ENCODE peak calls at places on chromosomes 11 and 22, in seven cellular contexts. One of them, this sample, is unnamed.

GRCh38 chr11:130599073-130599654 is 150.7 kb downstream of the ADAMTS15 start:
- DNase-seq in H1: peak; percentile 42
- DNase-seq in HepG2: no peak
- DNase-seq in HCT116: no peak
- DNase-seq in A549: no peak
- DNase-seq in K562: no peak
- DNase-seq in endothelial cell of umbilical vein: no peak
- DNase-seq in this sample: no peak

GRCh38 chr11:94851864-94852581 is 83.9 kb downstream of the AMOTL1 start:
- DNase-seq in HepG2: no peak
- DNase-seq in HCT116: no peak
- DNase-seq in A549: no peak
- DNase-seq in H1: no peak
- DNase-seq in endothelial cell of umbilical vein: no peak
- DNase-seq in K562: no peak
- DNase-seq in this sample: no peak

GRCh38 chr11:128903248-128904041 is 12.3 kb downstream of the KCNJ5 start:
- DNase-seq in endothelial cell of umbilical vein: no peak
- DNase-seq in H1: peak; percentile 64
- DNase-seq in A549: no peak
- DNase-seq in HepG2: no peak
- DNase-seq in K562: no peak
- DNase-seq in HCT116: no peak
- DNase-seq in this sample: peak; percentile 76

GRCh38 chr11:92045325-92045724 is 179.3 kb upstream of the FAT3 start:
- DNase-seq in K562: no peak
- DNase-seq in A549: peak; percentile 8
- DNase-seq in H1: no peak
- DNase-seq in HepG2: no peak
- DNase-seq in endothelial cell of umbilical vein: no peak
- DNase-seq in HCT116: no peak
- DNase-seq in this sample: no peak

GRCh38 chr11:122655527-122656072 is at the start of gene UBASH3B:
- DNase-seq in HepG2: peak; percentile 47
- DNase-seq in HCT116: peak; percentile 71
- DNase-seq in endothelial cell of umbilical vein: peak; percentile 90
- DNase-seq in K562: peak; percentile 45
- DNase-seq in A549: peak; percentile 84
- DNase-seq in H1: peak; percentile 81
- DNase-seq in this sample: peak; percentile 85

GRCh38 chr11:59918987-59919589 is 19.1 kb upstream of the OOSP1 start:
- DNase-seq in K562: peak; percentile 74
- DNase-seq in HepG2: peak; percentile 18
- DNase-seq in HCT116: peak; percentile 56
- DNase-seq in H1: peak; percentile 55
- DNase-seq in endothelial cell of umbilical vein: peak; percentile 72
- DNase-seq in A549: peak; percentile 40
- DNase-seq in this sample: peak; percentile 56

GRCh38 chr11:116837231-116838091 is at the start of gene APOA1:
- DNase-seq in K562: no peak
- DNase-seq in H1: no peak
- DNase-seq in HepG2: peak; percentile 98
- DNase-seq in HCT116: no peak
- DNase-seq in endothelial cell of umbilical vein: no peak
- DNase-seq in A549: no peak
- DNase-seq in this sample: no peak

GRCh38 chr11:63564785-63565350 is 1.7 kb upstream of the PLAAT2 start:
- DNase-seq in endothelial cell of umbilical vein: no peak
- DNase-seq in A549: peak; percentile 82
- DNase-seq in HepG2: no peak
- DNase-seq in HCT116: no peak
- DNase-seq in K562: no peak
- DNase-seq in H1: no peak
- DNase-seq in this sample: no peak

GRCh38 chr11:8262552-8263108 is 1.0 kb downstream of the LMO1 start:
- DNase-seq in HCT116: no peak
- DNase-seq in K562: no peak
- DNase-seq in H1: peak; percentile 82
- DNase-seq in A549: no peak
- DNase-seq in HepG2: no peak
- DNase-seq in endothelial cell of umbilical vein: peak; percentile 31
- DNase-seq in this sample: no peak

GRCh38 chr11:36012979-36013378 is 69.1 kb downstream of the LDLRAD3 start:
- DNase-seq in HCT116: no peak
- DNase-seq in endothelial cell of umbilical vein: no peak
- DNase-seq in HepG2: no peak
- DNase-seq in K562: no peak
- DNase-seq in H1: no peak
- DNase-seq in A549: no peak
- DNase-seq in this sample: no peak

GRCh38 chr11:68399916-68400315 is 60.6 kb upstream of the PPP6R3 start:
- DNase-seq in H1: no peak
- DNase-seq in HCT116: no peak
- DNase-seq in HepG2: no peak
- DNase-seq in endothelial cell of umbilical vein: no peak
- DNase-seq in K562: no peak
- DNase-seq in A549: no peak
- DNase-seq in this sample: no peak

GRCh38 chr11:92752122-92752521 is 217.3 kb upstream of the MTNR1B start:
- DNase-seq in endothelial cell of umbilical vein: no peak
- DNase-seq in H1: no peak
- DNase-seq in HepG2: no peak
- DNase-seq in A549: no peak
- DNase-seq in K562: no peak
- DNase-seq in HCT116: no peak
- DNase-seq in this sample: no peak

GRCh38 chr11:58730507-58731089 is 1.1 kb downstream of the GLYAT start:
- DNase-seq in H1: no peak
- DNase-seq in HCT116: no peak
- DNase-seq in HepG2: no peak
- DNase-seq in A549: no peak
- DNase-seq in endothelial cell of umbilical vein: no peak
- DNase-seq in K562: no peak
- DNase-seq in this sample: no peak

GRCh38 chr22:37229012-37229804 is 14.9 kb downstream of the RAC2 start:
- DNase-seq in endothelial cell of umbilical vein: peak; percentile 68
- DNase-seq in H1: no peak
- DNase-seq in A549: peak; percentile 41
- DNase-seq in K562: peak; percentile 38
- DNase-seq in HCT116: peak; percentile 43
- DNase-seq in HepG2: no peak
- DNase-seq in this sample: peak; percentile 54

GRCh38 chr22:40261783-40262182 is 84.1 kb downstream of the TNRC6B start:
- DNase-seq in HepG2: no peak
- DNase-seq in K562: no peak
- DNase-seq in HCT116: no peak
- DNase-seq in H1: no peak
- DNase-seq in A549: no peak
- DNase-seq in endothelial cell of umbilical vein: no peak
- DNase-seq in this sample: no peak

GRCh38 chr22:26170795-26171194 is 1.5 kb downstream of the SEZ6L start:
- DNase-seq in HCT116: no peak
- DNase-seq in A549: no peak
- DNase-seq in K562: peak; percentile 24
- DNase-seq in HepG2: no peak
- DNase-seq in H1: peak; percentile 90
- DNase-seq in endothelial cell of umbilical vein: no peak
- DNase-seq in this sample: peak; percentile 29

GRCh38 chr11:78684377-78684776 is 109.7 kb upstream of the NARS2 start:
- DNase-seq in HCT116: no peak
- DNase-seq in HepG2: no peak
- DNase-seq in H1: no peak
- DNase-seq in endothelial cell of umbilical vein: no peak
- DNase-seq in A549: no peak
- DNase-seq in K562: no peak
- DNase-seq in this sample: peak; percentile 8

GRCh38 chr11:118294053-118294452 is 10.5 kb upstream of the CD3E start:
- DNase-seq in H1: no peak
- DNase-seq in endothelial cell of umbilical vein: no peak
- DNase-seq in HCT116: no peak
- DNase-seq in HepG2: no peak
- DNase-seq in K562: no peak
- DNase-seq in A549: no peak
- DNase-seq in this sample: no peak

GRCh38 chr11:118291453-118291852 is 13.1 kb upstream of the CD3E start:
- DNase-seq in endothelial cell of umbilical vein: no peak
- DNase-seq in H1: no peak
- DNase-seq in HCT116: no peak
- DNase-seq in K562: no peak
- DNase-seq in HepG2: no peak
- DNase-seq in A549: no peak
- DNase-seq in this sample: peak; percentile 12

GRCh38 chr11:118287006-118287405 is 17.5 kb upstream of the CD3E start:
- DNase-seq in HCT116: no peak
- DNase-seq in HepG2: no peak
- DNase-seq in A549: no peak
- DNase-seq in endothelial cell of umbilical vein: no peak
- DNase-seq in H1: no peak
- DNase-seq in K562: no peak
- DNase-seq in this sample: no peak

GRCh38 chr11:118289411-118289810 is 15.1 kb upstream of the CD3E start:
- DNase-seq in endothelial cell of umbilical vein: no peak
- DNase-seq in K562: no peak
- DNase-seq in HCT116: no peak
- DNase-seq in HepG2: no peak
- DNase-seq in H1: no peak
- DNase-seq in A549: no peak
- DNase-seq in this sample: no peak

GRCh38 chr11:118290923-118291322 is 13.6 kb upstream of the CD3E start:
- DNase-seq in HepG2: peak; percentile 74
- DNase-seq in K562: peak; percentile 30
- DNase-seq in H1: no peak
- DNase-seq in endothelial cell of umbilical vein: peak; percentile 68
- DNase-seq in HCT116: peak; percentile 51
- DNase-seq in A549: peak; percentile 32
- DNase-seq in this sample: peak; percentile 64
- TF ChIP-seq MAX in HepG2: peak; percentile 78
- TF ChIP-seq MAX in K562: no peak
- TF ChIP-seq MAX in H1: no peak
- TF ChIP-seq MAX in endothelial cell of umbilical vein: no peak
- TF ChIP-seq MAX in HCT116: peak; percentile 68
- TF ChIP-seq MAX in A549: no peak
- TF ChIP-seq MAX in this sample: no peak

DNA sequence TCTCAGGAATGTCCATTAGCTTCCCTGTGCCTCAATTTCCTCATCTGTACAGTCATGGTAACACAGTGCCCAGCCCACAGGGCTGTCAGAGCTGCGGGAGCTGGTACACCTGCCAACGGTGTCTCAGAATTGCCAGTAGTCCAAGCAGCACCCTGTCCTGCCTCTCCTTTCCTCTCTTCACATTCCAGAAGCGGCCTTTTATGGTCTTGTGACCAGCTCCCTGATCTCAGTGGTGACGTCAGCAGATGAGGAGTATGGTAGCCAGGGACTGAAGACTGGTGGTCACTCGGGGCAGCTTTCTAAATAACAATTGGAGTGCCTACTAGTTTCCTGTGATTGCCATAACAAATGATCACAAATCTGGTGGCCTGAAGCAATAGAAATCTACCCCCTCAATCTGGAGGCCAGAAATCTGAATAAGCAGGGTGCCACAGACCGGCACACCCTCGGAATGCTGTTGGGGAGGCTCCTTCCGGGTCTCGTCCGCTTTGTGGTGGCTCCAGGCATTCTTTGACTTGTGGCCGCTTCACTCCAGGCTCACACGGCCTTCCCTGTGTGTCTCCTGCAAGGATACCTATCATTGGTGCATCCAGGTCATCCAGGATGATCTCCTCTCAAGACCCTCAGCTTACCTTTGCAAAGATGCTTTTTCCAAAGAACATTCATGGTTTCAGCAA is 2.1 kb downstream of the FADD start:
- DNase-seq in H1: no peak
- DNase-seq in HepG2: no peak
- DNase-seq in endothelial cell of umbilical vein: no peak
- DNase-seq in K562: no peak
- DNase-seq in A549: no peak
- DNase-seq in HCT116: no peak
- DNase-seq in this sample: no peak
- H3K4me3 ChIP-seq in H1: no peak overlapping the region
- H3K4me3 ChIP-seq in HepG2: no peak overlapping the region
- H3K4me3 ChIP-seq in endothelial cell of umbilical vein: no peak overlapping the region
- H3K4me3 ChIP-seq in K562: peak overlapping the region; percentile 94
- H3K4me3 ChIP-seq in A549: peak overlapping the region; percentile 96
- H3K4me3 ChIP-seq in HCT116: no peak overlapping the region
- H3K4me3 ChIP-seq in this sample: peak overlapping the region; percentile 99

GRCh38 chr11:120210651-120211521 is at the start of gene OAF:
- DNase-seq in HCT116: peak; percentile 55
- DNase-seq in H1: peak; percentile 85
- DNase-seq in HepG2: peak; percentile 86
- DNase-seq in endothelial cell of umbilical vein: peak; percentile 84
- DNase-seq in A549: peak; percentile 51
- DNase-seq in K562: peak; percentile 74
- DNase-seq in this sample: peak; percentile 96
- TF ChIP-seq POLR2A in HCT116: peak; percentile 64
- TF ChIP-seq POLR2A in H1: no peak
- TF ChIP-seq POLR2A in HepG2: no peak
- TF ChIP-seq POLR2A in endothelial cell of umbilical vein: peak; percentile 86
- TF ChIP-seq POLR2A in A549: no peak
- TF ChIP-seq POLR2A in K562: no peak
- TF ChIP-seq POLR2A in this sample: peak; percentile 72

GRCh38 chr11:96187779-96188624 is 155.0 kb downstream of the MAML2 start:
- DNase-seq in HepG2: peak; percentile 47
- DNase-seq in H1: no peak
- DNase-seq in HCT116: no peak
- DNase-seq in K562: no peak
- DNase-seq in endothelial cell of umbilical vein: peak; percentile 49
- DNase-seq in A549: peak; percentile 26
- DNase-seq in this sample: no peak

GRCh38 chr11:96186806-96187205 is 156.2 kb downstream of the MAML2 start:
- DNase-seq in HCT116: no peak
- DNase-seq in H1: no peak
- DNase-seq in K562: no peak
- DNase-seq in A549: no peak
- DNase-seq in endothelial cell of umbilical vein: no peak
- DNase-seq in HepG2: no peak
- DNase-seq in this sample: no peak

GRCh38 chr11:96188625-96189006 is 154.4 kb downstream of the MAML2 start:
- DNase-seq in HepG2: peak; percentile 14
- DNase-seq in K562: peak; percentile 12
- DNase-seq in A549: no peak
- DNase-seq in H1: no peak
- DNase-seq in HCT116: no peak
- DNase-seq in endothelial cell of umbilical vein: no peak
- DNase-seq in this sample: peak; percentile 77

GRCh38 chr11:96189351-96189750 is 153.6 kb downstream of the MAML2 start:
- DNase-seq in endothelial cell of umbilical vein: no peak
- DNase-seq in K562: no peak
- DNase-seq in A549: no peak
- DNase-seq in H1: no peak
- DNase-seq in HCT116: no peak
- DNase-seq in HepG2: no peak
- DNase-seq in this sample: no peak

DNA sequence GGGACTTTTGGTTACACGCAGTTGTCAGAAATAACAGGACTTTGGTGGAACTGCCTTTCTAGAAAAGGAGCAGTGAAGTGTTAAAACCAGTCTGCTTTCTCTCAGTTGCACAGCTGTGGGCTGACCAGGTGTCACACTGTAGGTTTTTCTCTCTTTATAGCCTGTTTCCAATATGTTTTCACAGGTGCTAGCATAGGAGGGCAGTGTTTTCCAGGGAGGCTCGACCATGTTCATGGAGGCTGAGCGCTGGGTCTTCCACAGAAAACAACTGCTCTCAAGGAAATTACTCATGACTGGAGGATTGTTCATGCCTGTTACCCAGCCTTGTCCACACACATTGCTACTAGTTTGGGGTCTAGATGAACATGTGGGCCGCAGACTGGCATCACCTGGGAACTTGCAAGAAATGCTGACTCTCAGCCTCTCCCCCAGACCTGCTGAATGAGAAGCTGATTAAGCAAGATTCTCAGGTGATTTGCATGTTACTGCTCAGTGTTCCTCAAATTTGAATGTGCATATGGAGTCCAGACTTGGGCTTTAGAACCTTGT is 157.7 kb downstream of the MAML2 start:
- DNase-seq in A549: no peak
- DNase-seq in H1: no peak
- DNase-seq in HCT116: no peak
- DNase-seq in K562: no peak
- DNase-seq in endothelial cell of umbilical vein: peak; percentile 42
- DNase-seq in HepG2: no peak
- DNase-seq in this sample: no peak
- TF ChIP-seq MAX in A549: no peak
- TF ChIP-seq MAX in H1: no peak
- TF ChIP-seq MAX in HCT116: no peak
- TF ChIP-seq MAX in K562: no peak
- TF ChIP-seq MAX in endothelial cell of umbilical vein: no peak
- TF ChIP-seq MAX in HepG2: no peak
- TF ChIP-seq MAX in this sample: no peak